ENCODE peak calls at places on chromosomes 1 and 21, in eight cellular contexts. A is spleen, E is AG04450, T is heart left ventricle, S is HFF-Myc, Y is AG04449, K is fibroblast of mammary gland, X is HepG2. C is an unnamed sample.

GRCh38 chr21:38351961-38352521 is 95.2 kb downstream of the KCNJ15 start:
- DNase-seq in A (no peak), E (peak), T (no peak), S (peak), Y (peak), K (peak), X (no peak), C (peak)

GRCh38 chr1:161214374-161214773 is 721 bp upstream of the FCER1G start:
- DNase-seq in A (no peak), E (no peak), T (no peak), S (no peak), Y (no peak), K (no peak), X (no peak), C (no peak)

GRCh38 chr21:42850866-42851391 is 28.4 kb downstream of the WDR4 start:
- DNase-seq in A (peak), E (no peak), T (no peak), S (no peak), Y (no peak), K (peak), X (no peak), C (no peak)

GRCh38 chr1:87335175-87335992 is 6.7 kb downstream of the LMO4 start:
- DNase-seq in A (peak), E (no peak), T (peak), S (no peak), Y (no peak), K (no peak), X (peak), C (no peak)

GRCh38 chr1:222171005-222171404 is 376.9 kb downstream of the HHIPL2 start:
- DNase-seq in A (no peak), E (no peak), T (no peak), S (no peak), Y (no peak), K (peak), X (peak), C (peak)

GRCh38 chr1:29520571-29521437 is 284.5 kb downstream of the PTPRU start:
- DNase-seq in A (peak), E (no peak), T (no peak), S (no peak), Y (no peak), K (no peak), X (no peak), C (no peak)

GRCh38 chr1:210764536-210764935 is 369.4 kb downstream of the KCNH1 start:
- DNase-seq in A (no peak), E (no peak), T (no peak), S (no peak), Y (peak), K (no peak), X (no peak), C (no peak)

GRCh38 chr1:169115891-169116585 is 9.5 kb downstream of the ATP1B1 start:
- DNase-seq in A (peak), E (no peak), T (peak), S (no peak), Y (no peak), K (no peak), X (peak), C (no peak)

GRCh38 chr21:45517249-45518065 is 24.8 kb downstream of the SLC19A1 start:
- DNase-seq in A (peak), E (no peak), T (peak), S (no peak), Y (no peak), K (peak), X (no peak), C (no peak)

GRCh38 chr1:35834218-35834617 is 26.4 kb downstream of the AGO4 start:
- DNase-seq in A (no peak), E (no peak), T (no peak), S (no peak), Y (no peak), K (no peak), X (no peak), C (no peak)

GRCh38 chr1:161440312-161440894 is 64.9 kb upstream of the FCGR2A start:
- DNase-seq in A (peak), E (no peak), T (peak), S (no peak), Y (no peak), K (peak), X (peak), C (no peak)

GRCh38 chr1:165896277-165896676 is 68.9 kb downstream of the UCK2 start:
- DNase-seq in A (no peak), E (peak), T (peak), S (peak), Y (peak), K (peak), X (no peak), C (peak)

GRCh38 chr1:173038875-173039554 is 11.7 kb downstream of the TNFSF18 start:
- DNase-seq in A (no peak), E (no peak), T (no peak), S (no peak), Y (no peak), K (no peak), X (no peak), C (no peak)

GRCh38 chr1:31396633-31397351 is 16.2 kb upstream of the SERINC2 start:
- DNase-seq in A (no peak), E (peak), T (no peak), S (peak), Y (peak), K (peak), X (no peak), C (peak)
- TF ChIP-seq CTCF in A (no peak), E (peak), T (no peak), S (peak), Y (peak), K (peak), X (peak), C (peak)

GRCh38 chr1:228263636-228264035 is 55.8 kb downstream of the OBSCN start:
- DNase-seq in A (no peak), E (no peak), T (no peak), S (no peak), Y (no peak), K (no peak), X (no peak), C (no peak)
- H3K4me3 ChIP-seq in A (no peak), E (no peak), T (no peak), S (no peak), Y (no peak), K (no peak), X (no peak), C (no peak)

GRCh38 chr1:3452866-3453175 is 1.6 kb upstream of the ARHGEF16 start:
- DNase-seq in A (no peak), E (no peak), T (no peak), S (no peak), Y (no peak), K (no peak), X (no peak), C (no peak)

GRCh38 chr1:3455630-3456448 is 1.4 kb downstream of the ARHGEF16 start:
- DNase-seq in A (no peak), E (no peak), T (no peak), S (no peak), Y (no peak), K (no peak), X (no peak), C (no peak)

GRCh38 chr1:3454811-3455618 is 550 bp downstream of the ARHGEF16 start:
- DNase-seq in A (no peak), E (no peak), T (peak), S (no peak), Y (no peak), K (no peak), X (peak), C (no peak)

GRCh38 chr1:3453203-3453761 is 1.2 kb upstream of the ARHGEF16 start:
- DNase-seq in A (peak), E (peak), T (peak), S (no peak), Y (no peak), K (peak), X (peak), C (peak)

DNA sequence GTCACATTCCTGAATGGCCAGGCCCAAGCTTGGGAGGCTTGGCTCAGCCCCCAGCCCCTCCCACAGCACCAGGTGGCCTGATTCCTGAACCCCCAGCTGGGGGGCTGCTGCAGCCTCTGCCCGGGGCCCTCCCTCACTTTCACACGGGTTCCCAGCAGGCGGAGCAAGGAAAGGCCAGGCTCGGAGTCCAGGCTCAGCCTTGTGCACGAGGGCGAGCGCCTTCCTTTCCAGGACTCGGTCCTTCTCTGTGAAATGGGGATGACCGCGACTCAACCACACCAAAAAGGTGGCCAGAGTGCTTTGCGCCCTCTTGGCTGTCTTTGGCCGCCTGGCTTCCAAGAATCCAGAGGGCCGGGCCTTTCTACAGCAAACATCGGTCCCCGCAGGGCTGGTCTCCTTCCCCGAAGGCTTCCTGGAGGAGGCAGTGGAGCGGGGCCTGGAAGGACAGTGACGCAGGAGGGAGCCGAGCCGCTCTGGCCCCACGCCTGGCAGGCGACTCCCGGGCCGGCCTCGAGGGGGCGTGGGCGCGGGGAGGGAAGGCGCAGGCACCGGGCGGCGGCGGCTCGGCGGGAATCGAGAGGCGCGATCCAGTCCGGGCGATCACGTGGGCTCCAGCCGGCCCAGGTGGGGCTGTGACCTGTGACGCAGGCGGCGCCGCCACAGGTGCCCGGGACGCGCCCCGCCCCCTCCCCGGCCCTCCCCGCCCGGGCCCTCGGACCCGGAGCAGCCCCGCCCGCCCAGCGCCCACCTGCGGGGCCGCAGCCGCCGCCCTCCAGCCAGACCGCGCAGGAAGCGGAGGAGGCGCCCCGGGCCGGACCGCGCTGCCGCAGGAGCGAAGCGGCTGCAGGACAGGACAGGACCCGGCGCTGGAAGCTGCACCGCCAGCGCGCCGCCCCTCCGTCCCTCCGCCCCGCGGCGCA is at the start of gene ARHGEF16:
- DNase-seq in A (no peak), E (no peak), T (peak), S (no peak), Y (no peak), K (peak), X (peak), C (no peak)
- TF ChIP-seq CTCF in A (no peak), E (peak), T (peak), S (peak), Y (peak), K (no peak), X (peak), C (peak)

GRCh38 chr1:187646536-187647128 is 817.9 kb downstream of the PLA2G4A start:
- DNase-seq in A (no peak), E (no peak), T (no peak), S (no peak), Y (no peak), K (no peak), X (no peak), C (no peak)

DNA sequence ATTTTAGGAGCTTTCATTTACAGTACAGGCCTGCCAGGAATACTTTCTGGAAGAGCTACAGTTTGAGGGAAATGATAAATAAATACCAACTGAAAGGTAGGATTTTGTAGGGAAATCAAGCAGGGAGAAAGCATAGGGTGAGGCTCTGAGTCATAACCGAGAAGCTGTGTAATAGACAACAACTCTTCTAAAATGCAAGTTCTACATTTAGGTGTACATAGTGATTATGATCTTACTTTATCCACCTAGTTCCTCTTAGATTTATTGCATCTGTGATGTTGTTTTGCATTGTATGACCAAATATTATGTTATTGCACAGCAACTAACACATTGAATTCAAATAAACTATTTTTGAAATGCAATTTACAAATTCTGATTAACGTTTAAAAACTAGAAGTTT is 819.3 kb downstream of the PLA2G4A start:
- DNase-seq in A (no peak), E (no peak), T (no peak), S (no peak), Y (no peak), K (no peak), X (no peak), C (no peak)
- H3K4me3 ChIP-seq in A (no peak), E (no peak), T (no peak), S (no peak), Y (no peak), K (no peak), X (no peak), C (no peak)

GRCh38 chr1:175376194-175376593 is 183.6 kb upstream of the KIAA0040 start:
- DNase-seq in A (no peak), E (no peak), T (no peak), S (no peak), Y (no peak), K (peak), X (peak), C (no peak)
- TF ChIP-seq CTCF in A (no peak), E (no peak), T (no peak), S (no peak), Y (no peak), K (peak), X (peak), C (no peak)

GRCh38 chr1:226132731-226133503 is 53.6 kb downstream of the ACBD3 start:
- DNase-seq in A (peak), E (no peak), T (no peak), S (no peak), Y (no peak), K (no peak), X (no peak), C (no peak)

GRCh38 chr1:226135059-226135651 is 51.4 kb downstream of the ACBD3 start:
- DNase-seq in A (peak), E (no peak), T (peak), S (no peak), Y (no peak), K (no peak), X (peak), C (no peak)

GRCh38 chr1:226135709-226136108 is 50.8 kb downstream of the ACBD3 start:
- DNase-seq in A (peak), E (no peak), T (no peak), S (no peak), Y (no peak), K (no peak), X (no peak), C (no peak)

GRCh38 chr1:226133504-226134123 is 52.9 kb downstream of the ACBD3 start:
- DNase-seq in A (peak), E (no peak), T (no peak), S (no peak), Y (no peak), K (no peak), X (no peak), C (no peak)

DNA sequence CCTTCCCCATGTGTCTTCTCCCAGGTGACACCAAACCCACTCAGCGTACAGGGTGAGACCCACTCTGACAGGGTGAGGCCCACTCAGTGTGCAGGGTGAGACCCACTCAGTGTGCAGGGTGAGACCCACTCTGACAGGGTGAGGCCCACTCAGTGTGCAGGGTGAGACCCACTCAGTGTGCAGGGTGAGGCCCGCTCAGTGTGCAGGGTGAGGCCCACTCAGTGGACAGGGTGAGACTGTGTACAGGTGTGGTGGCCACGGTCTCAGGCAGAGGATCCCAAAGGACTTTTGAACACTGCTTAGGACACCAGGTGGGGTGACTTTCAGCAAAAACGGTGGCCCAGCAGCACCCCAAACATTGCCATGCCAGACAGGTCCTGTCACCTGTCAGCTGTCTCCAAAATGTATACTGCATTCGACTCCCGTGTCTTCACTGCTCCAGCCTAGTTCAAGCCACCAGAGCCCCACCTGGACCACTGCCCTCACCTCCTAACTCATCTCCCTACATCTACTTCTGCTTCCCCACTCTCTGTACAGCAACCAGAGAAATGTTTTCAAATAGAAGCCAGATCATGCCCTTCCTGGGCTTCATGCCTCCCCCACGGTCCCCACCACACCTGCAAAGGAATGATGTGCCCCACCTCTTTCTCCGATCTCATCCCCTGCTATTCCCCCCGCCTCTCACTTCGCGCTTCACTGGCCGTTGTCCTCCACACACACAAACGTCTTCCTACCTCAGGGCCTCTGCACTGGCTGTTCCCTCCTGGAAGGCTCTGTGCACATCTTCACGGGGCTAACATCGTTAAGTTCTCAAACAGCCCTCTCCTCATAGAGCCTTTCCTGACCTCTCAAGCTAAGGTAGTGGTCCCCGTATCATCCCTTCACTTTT is 52.1 kb downstream of the ACBD3 start:
- DNase-seq in A (peak), E (no peak), T (no peak), S (no peak), Y (no peak), K (no peak), X (no peak), C (no peak)
- H3K4me3 ChIP-seq in A (no peak), E (no peak), T (peak), S (no peak), Y (no peak), K (no peak), X (no peak), C (no peak)

DNA sequence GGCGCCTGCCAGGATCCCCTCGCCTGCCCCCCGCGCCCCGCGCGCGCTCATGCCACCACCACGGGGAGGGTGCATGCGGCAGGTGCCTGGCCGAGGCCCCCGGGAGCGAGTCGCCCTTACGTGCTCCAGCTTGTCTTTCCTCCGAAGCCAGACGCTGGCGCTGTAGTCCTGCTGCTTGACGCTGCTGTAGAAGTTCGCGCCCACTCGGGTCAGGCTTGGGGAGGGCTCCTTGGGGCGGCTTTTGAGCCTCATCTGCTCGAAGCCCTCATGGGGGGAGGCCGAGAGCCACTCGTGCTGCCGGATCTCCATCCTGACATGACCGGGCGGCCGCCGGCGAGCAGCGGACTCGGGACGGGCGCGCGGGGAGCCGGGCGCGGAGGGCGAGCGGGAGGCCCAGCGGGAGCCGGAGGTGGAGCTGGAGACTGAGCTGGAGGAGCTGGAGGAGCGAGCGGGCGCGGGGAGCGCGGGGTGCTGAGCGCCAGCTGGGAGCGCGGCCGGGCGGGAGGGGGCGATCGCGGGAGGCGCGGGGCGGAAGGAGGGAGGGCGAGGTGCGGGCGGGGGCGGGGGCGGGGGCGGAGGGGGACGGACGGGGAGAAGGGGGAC is 428 bp downstream of the PLD5 start:
- DNase-seq in A (peak), E (no peak), T (peak), S (no peak), Y (no peak), K (peak), X (no peak), C (no peak)
- TF ChIP-seq CTCF in A (no peak), E (no peak), T (no peak), S (no peak), Y (no peak), K (no peak), X (peak), C (no peak)

GRCh38 chr1:155135416-155136197 is at the start of gene SLC50A1:
- DNase-seq in A (peak), E (peak), T (peak), S (peak), Y (peak), K (peak), X (peak), C (peak)

GRCh38 chr1:155134858-155135415 is 715 bp upstream of the SLC50A1 start:
- DNase-seq in A (peak), E (peak), T (peak), S (peak), Y (peak), K (peak), X (peak), C (peak)

GRCh38 chr1:155137550-155137949 is 1.9 kb downstream of the SLC50A1 start:
- DNase-seq in A (peak), E (no peak), T (no peak), S (no peak), Y (no peak), K (no peak), X (no peak), C (no peak)

GRCh38 chr1:155136728-155137127 is 1.1 kb downstream of the SLC50A1 start:
- DNase-seq in A (peak), E (no peak), T (no peak), S (no peak), Y (no peak), K (no peak), X (no peak), C (no peak)

DNA sequence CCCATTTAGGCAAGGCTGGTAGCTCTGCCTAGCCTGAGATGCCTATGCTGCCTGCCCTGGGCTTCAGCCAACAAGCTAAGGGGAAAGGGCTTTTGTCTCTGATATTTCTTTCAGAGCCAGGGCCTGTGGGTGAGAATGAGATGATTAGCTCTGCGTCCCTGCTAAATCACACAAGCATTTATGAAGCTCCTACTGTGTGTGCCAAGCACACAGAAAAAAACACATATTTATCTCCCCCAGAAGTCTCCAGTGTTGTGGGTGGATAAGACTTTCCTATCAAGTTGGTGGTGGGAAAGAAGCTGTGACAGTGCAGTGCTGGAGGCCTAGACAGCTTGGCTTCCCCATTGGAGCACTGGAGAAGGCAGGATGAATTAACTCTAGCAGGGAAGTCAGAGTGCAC is 1.5 kb downstream of the SLC50A1 start:
- DNase-seq in A (no peak), E (no peak), T (no peak), S (no peak), Y (no peak), K (no peak), X (no peak), C (no peak)
- H3K4me3 ChIP-seq in A (peak), E (peak), T (peak), S (peak), Y (peak), K (peak), X (peak), C (no peak)